ENCODE peak calls at places on chromosome 13, in nine cellular contexts. A, E, M, Y, O, D, T, B and I are unnamed samples.

GRCh38 chr13:107447591-107447990 is 767.7 kb downstream of the LIG4 start:
- DNase-seq in A (no peak), E (no peak), M (no peak), Y (no peak), O (no peak), D (no peak), T (no peak), B (no peak), I (no peak)

GRCh38 chr13:67736646-67737420 is 506.7 kb upstream of the PCDH9 start:
- DNase-seq in A (no peak), E (peak; percentile 92), M (no peak), Y (no peak), O (peak; percentile 41), D (peak; percentile 6), T (no peak), B (no peak), I (no peak)

GRCh38 chr13:97388385-97388784 is 45.6 kb upstream of the RAP2A start:
- DNase-seq in A (peak; percentile 13), E (no peak), M (no peak), Y (no peak), O (no peak), D (no peak), T (no peak), B (no peak), I (no peak)

GRCh38 chr13:43307921-43308433 is 284.6 kb downstream of the DNAJC15 start:
- DNase-seq in A (no peak), E (peak; percentile 77), M (peak; percentile 63), Y (peak; percentile 91), O (peak; percentile 76), D (peak; percentile 95), T (peak; percentile 80), B (peak; percentile 89), I (peak; percentile 72)

GRCh38 chr13:23182142-23182541 is 1.4 kb downstream of the SGCG start:
- DNase-seq in A (no peak), E (no peak), M (no peak), Y (no peak), O (no peak), D (no peak), T (no peak), B (no peak), I (no peak)

GRCh38 chr13:99812611-99813010 is 159.0 kb downstream of the ZIC5 start:
- DNase-seq in A (no peak), E (peak; percentile 71), M (peak; percentile 4), Y (no peak), O (no peak), D (no peak), T (no peak), B (no peak), I (no peak)

GRCh38 chr13:84037937-84038464 is 155.7 kb upstream of the SLITRK1 start:
- DNase-seq in A (peak; percentile 78), E (no peak), M (no peak), Y (no peak), O (no peak), D (no peak), T (no peak), B (no peak), I (no peak)

GRCh38 chr13:73547239-73547638 is 488.4 kb downstream of the KLF5 start:
- DNase-seq in A (no peak), E (no peak), M (no peak), Y (no peak), O (no peak), D (no peak), T (no peak), B (no peak), I (no peak)

GRCh38 chr13:36919833-36920611 is at the start of gene SMAD9:
- DNase-seq in A (no peak), E (peak; percentile 69), M (no peak), Y (peak; percentile 86), O (peak; percentile 89), D (peak; percentile 82), T (peak; percentile 76), B (peak; percentile 85), I (no peak)

GRCh38 chr13:112260108-112261055 is 115.8 kb upstream of the SPACA7 start:
- DNase-seq in A (no peak), E (no peak), M (no peak), Y (peak; percentile 33), O (no peak), D (no peak), T (no peak), B (no peak), I (no peak)

GRCh38 chr13:80577285-80577684 is 236.4 kb upstream of the SPRY2 start:
- DNase-seq in A (no peak), E (no peak), M (no peak), Y (no peak), O (no peak), D (no peak), T (no peak), B (no peak), I (no peak)

GRCh38 chr13:27131202-27131623 is 40.4 kb downstream of the USP12 start:
- DNase-seq in A (no peak), E (peak; percentile 68), M (no peak), Y (no peak), O (peak; percentile 41), D (peak; percentile 47), T (no peak), B (no peak), I (peak; percentile 90)
- H3K4me3 ChIP-seq in A (no peak overlapping the region), E (no peak overlapping the region), M (no peak overlapping the region), Y (no peak overlapping the region), O (no peak overlapping the region), D (no peak overlapping the region), T (no peak overlapping the region), B (no peak overlapping the region), I (no peak overlapping the region)

DNA sequence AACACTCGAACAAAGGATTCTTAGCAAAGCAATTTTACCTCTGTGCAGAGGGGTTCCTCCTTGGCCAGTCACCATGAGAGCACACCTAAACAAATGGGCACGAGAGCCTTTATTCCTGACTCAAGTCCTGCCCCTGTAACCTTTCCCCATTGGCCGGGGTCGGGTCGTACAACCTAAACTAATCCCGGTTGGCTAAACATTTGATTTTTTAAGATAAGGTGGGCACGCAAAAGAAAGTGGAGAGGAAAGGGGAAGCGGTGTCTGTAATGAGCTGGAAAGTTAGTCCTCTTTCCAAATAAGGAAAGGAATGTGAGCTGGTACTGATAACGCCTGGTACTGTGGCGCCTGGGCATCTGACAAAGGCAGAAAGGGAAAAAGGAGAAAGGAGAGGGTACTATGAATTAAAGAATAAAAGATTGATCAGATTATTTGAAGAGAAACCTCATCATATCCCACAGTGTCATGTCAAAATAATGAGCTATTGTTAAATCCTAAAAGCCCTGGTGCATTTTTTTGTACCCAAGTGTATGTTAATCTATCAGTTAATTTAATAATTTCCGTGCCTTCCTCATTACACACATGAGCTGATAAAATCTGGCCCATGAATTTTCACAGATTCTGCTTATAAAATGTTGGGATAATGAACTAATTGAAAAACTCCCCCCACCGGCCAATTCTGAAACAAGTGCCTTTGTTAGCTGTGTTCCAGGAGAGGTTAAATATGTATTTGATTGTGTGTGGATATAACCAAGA is 335.7 kb downstream of the RFC3 start:
- DNase-seq in A (no peak), E (no peak), M (no peak), Y (no peak), O (no peak), D (peak; percentile 44), T (no peak), B (no peak), I (no peak)
- TF ChIP-seq CTCF in A (no peak), E (no peak), M (no peak), Y (no peak), O (no peak), D (no peak), T (no peak), B (no peak), I (no peak)

DNA sequence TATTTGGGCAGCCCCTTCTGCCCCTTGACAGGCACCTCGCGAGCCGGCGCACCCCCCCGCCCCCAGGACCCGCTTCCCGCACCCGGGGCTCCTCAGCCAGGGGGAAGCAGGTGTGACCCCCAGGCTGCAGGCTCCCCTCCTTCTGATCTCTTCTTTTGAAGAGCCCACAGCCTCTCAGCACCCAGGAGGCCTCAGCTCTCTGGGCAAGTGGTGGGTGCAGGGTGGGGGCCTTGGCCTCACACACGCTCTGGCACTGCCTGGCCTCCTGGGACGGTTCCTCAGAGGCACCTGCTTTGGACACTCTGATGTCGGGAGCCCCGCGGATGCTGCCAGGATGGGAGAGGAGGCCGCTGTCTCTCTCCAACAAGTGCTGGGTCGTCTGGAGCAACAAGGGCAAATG is 1.5 kb upstream of the C13orf46 start:
- DNase-seq in A (no peak), E (no peak), M (no peak), Y (peak; percentile 56), O (no peak), D (no peak), T (no peak), B (no peak), I (no peak)
- H3K36me3 ChIP-seq in A (peaks cover 55% of the 10 kb centered on the region), E (peaks cover 56% of the 10 kb centered on the region), M (peaks cover 40% of the 10 kb centered on the region), Y (no peaks in the 10 kb centered on the region), O (no peaks in the 10 kb centered on the region), D (peaks cover 2% of the 10 kb centered on the region), T (peaks cover 20% of the 10 kb centered on the region), B (peaks cover 34% of the 10 kb centered on the region), I (peaks cover 22% of the 10 kb centered on the region)

GRCh38 chr13:79030513-79030912 is 371.6 kb upstream of the OBI1 start:
- DNase-seq in A (no peak), E (no peak), M (no peak), Y (no peak), O (no peak), D (no peak), T (no peak), B (no peak), I (no peak)
- H3K4me3 ChIP-seq in A (no peak overlapping the region), E (no peak overlapping the region), M (no peak overlapping the region), Y (no peak overlapping the region), O (no peak overlapping the region), D (no peak overlapping the region), T (no peak overlapping the region), B (no peak overlapping the region), I (no peak overlapping the region)

GRCh38 chr13:50910483-50910805 is 853 bp downstream of the RNASEH2B start:
- DNase-seq in A (no peak), E (peak; percentile 62), M (no peak), Y (no peak), O (no peak), D (peak; percentile 46), T (no peak), B (no peak), I (no peak)

GRCh38 chr13:50912851-50913250 is 3.3 kb downstream of the RNASEH2B start:
- DNase-seq in A (no peak), E (no peak), M (no peak), Y (no peak), O (no peak), D (no peak), T (no peak), B (no peak), I (no peak)

GRCh38 chr13:50914301-50914700 is 4.7 kb downstream of the RNASEH2B start:
- DNase-seq in A (no peak), E (peak; percentile 45), M (no peak), Y (no peak), O (no peak), D (no peak), T (no peak), B (no peak), I (no peak)

GRCh38 chr13:50911051-50911690 is 1.6 kb downstream of the RNASEH2B start:
- DNase-seq in A (peak; percentile 40), E (peak; percentile 7), M (no peak), Y (no peak), O (no peak), D (peak; percentile 17), T (no peak), B (no peak), I (no peak)

GRCh38 chr13:50911937-50912624 is 2.5 kb downstream of the RNASEH2B start:
- DNase-seq in A (peak; percentile 98), E (peak; percentile 88), M (no peak), Y (peak; percentile 90), O (peak; percentile 96), D (peak; percentile 92), T (peak; percentile 87), B (peak; percentile 91), I (peak; percentile 76)
- TF ChIP-seq CTCF in A (peak; percentile 97), E (peak; percentile 93), M (peak; percentile 94), Y (peak; percentile 83), O (peak; percentile 83), D (peak; percentile 89), T (peak; percentile 89), B (peak; percentile 90), I (peak; percentile 88)